ENCODE peak calls at places on chromosomes 6 and 20, in five cellular contexts. One of them, this sample, is unnamed.

GRCh38 chr6:37624121-37624520 is 73.6 kb downstream of the MDGA1 start:
- DNase-seq in astrocyte of the spinal cord: no peak
- DNase-seq in MCF 10A: peak; percentile 81
- DNase-seq in endodermal cell: peak; percentile 34
- DNase-seq in cardiac fibroblast: no peak
- DNase-seq in this sample: no peak

GRCh38 chr6:29376003-29376402 is 912 bp upstream of the OR12D3 start:
- DNase-seq in astrocyte of the spinal cord: no peak
- DNase-seq in MCF 10A: peak; percentile 19
- DNase-seq in endodermal cell: no peak
- DNase-seq in cardiac fibroblast: peak; percentile 35
- DNase-seq in this sample: no peak

GRCh38 chr6:24910850-24911712 is 24.7 kb downstream of the RIPOR2 start:
- DNase-seq in astrocyte of the spinal cord: no peak
- DNase-seq in MCF 10A: peak; percentile 33
- DNase-seq in endodermal cell: peak; percentile 87
- DNase-seq in cardiac fibroblast: peak; percentile 19
- DNase-seq in this sample: peak; percentile 38

GRCh38 chr20:9353916-9354276 is 160.5 kb upstream of the LAMP5 start:
- DNase-seq in astrocyte of the spinal cord: peak; percentile 11
- DNase-seq in MCF 10A: peak; percentile 29
- DNase-seq in endodermal cell: no peak
- DNase-seq in cardiac fibroblast: peak; percentile 32
- DNase-seq in this sample: no peak

GRCh38 chr20:38228436-38228835 is 32.1 kb downstream of the KIAA1755 start:
- DNase-seq in astrocyte of the spinal cord: no peak
- DNase-seq in MCF 10A: no peak
- DNase-seq in endodermal cell: no peak
- DNase-seq in cardiac fibroblast: peak; percentile 27
- DNase-seq in this sample: no peak

GRCh38 chr6:166586424-166587156 is at the start of gene RAMACL:
- DNase-seq in astrocyte of the spinal cord: no peak
- DNase-seq in MCF 10A: peak; percentile 41
- DNase-seq in endodermal cell: peak; percentile 87
- DNase-seq in cardiac fibroblast: no peak
- DNase-seq in this sample: no peak

GRCh38 chr6:136790411-136791295 is 1.6 kb downstream of the MAP3K5 start:
- DNase-seq in astrocyte of the spinal cord: peak; percentile 30
- DNase-seq in MCF 10A: peak; percentile 18
- DNase-seq in endodermal cell: no peak
- DNase-seq in cardiac fibroblast: no peak
- DNase-seq in this sample: no peak

GRCh38 chr6:41489284-41489851 is 56.8 kb upstream of the FOXP4 start:
- DNase-seq in astrocyte of the spinal cord: peak; percentile 73
- DNase-seq in MCF 10A: no peak
- DNase-seq in endodermal cell: peak; percentile 68
- DNase-seq in cardiac fibroblast: no peak
- DNase-seq in this sample: no peak

GRCh38 chr20:48826883-48827771 is 672 bp downstream of the PREX1 start:
- DNase-seq in astrocyte of the spinal cord: peak; percentile 38
- DNase-seq in MCF 10A: no peak
- DNase-seq in endodermal cell: peak; percentile 78
- DNase-seq in cardiac fibroblast: peak; percentile 51
- DNase-seq in this sample: no peak

GRCh38 chr6:157758516-157759023 is 64.5 kb upstream of the SNX9 start:
- DNase-seq in astrocyte of the spinal cord: no peak
- DNase-seq in MCF 10A: no peak
- DNase-seq in endodermal cell: peak; percentile 36
- DNase-seq in cardiac fibroblast: no peak
- DNase-seq in this sample: no peak

GRCh38 chr6:54419885-54420284 is 111.6 kb downstream of the TINAG start:
- DNase-seq in astrocyte of the spinal cord: peak; percentile 92
- DNase-seq in MCF 10A: peak; percentile 86
- DNase-seq in endodermal cell: no peak
- DNase-seq in cardiac fibroblast: peak; percentile 95
- DNase-seq in this sample: no peak

GRCh38 chr6:87054143-87054833 is 40.6 kb downstream of the CGA start:
- DNase-seq in astrocyte of the spinal cord: no peak
- DNase-seq in MCF 10A: no peak
- DNase-seq in endodermal cell: no peak
- DNase-seq in cardiac fibroblast: no peak
- DNase-seq in this sample: no peak

GRCh38 chr20:23349338-23350006 is 1.1 kb upstream of the NXT1 start:
- DNase-seq in astrocyte of the spinal cord: peak; percentile 72
- DNase-seq in MCF 10A: no peak
- DNase-seq in endodermal cell: no peak
- DNase-seq in cardiac fibroblast: no peak
- DNase-seq in this sample: no peak

GRCh38 chr6:14408491-14408890 is 290.9 kb downstream of the CD83 start:
- DNase-seq in astrocyte of the spinal cord: no peak
- DNase-seq in MCF 10A: no peak
- DNase-seq in endodermal cell: no peak
- DNase-seq in cardiac fibroblast: no peak
- DNase-seq in this sample: no peak

GRCh38 chr6:129893513-129894098 is 32.5 kb upstream of the TMEM244 start:
- DNase-seq in astrocyte of the spinal cord: peak; percentile 43
- DNase-seq in MCF 10A: peak; percentile 47
- DNase-seq in endodermal cell: no peak
- DNase-seq in cardiac fibroblast: peak; percentile 69
- DNase-seq in this sample: no peak

GRCh38 chr20:25623736-25624499 is at the start of gene NANP:
- DNase-seq in astrocyte of the spinal cord: peak; percentile 99
- DNase-seq in MCF 10A: peak; percentile 98
- DNase-seq in endodermal cell: peak; percentile 98
- DNase-seq in cardiac fibroblast: peak; percentile 99
- DNase-seq in this sample: peak; percentile 93

GRCh38 chr20:25622049-25622448 is 1.8 kb downstream of the NANP start:
- DNase-seq in astrocyte of the spinal cord: no peak
- DNase-seq in MCF 10A: peak; percentile 7
- DNase-seq in endodermal cell: no peak
- DNase-seq in cardiac fibroblast: no peak
- DNase-seq in this sample: no peak

GRCh38 chr20:25622450-25623224 is 1.2 kb downstream of the NANP start:
- DNase-seq in astrocyte of the spinal cord: peak; percentile 17
- DNase-seq in MCF 10A: peak; percentile 11
- DNase-seq in endodermal cell: no peak
- DNase-seq in cardiac fibroblast: no peak
- DNase-seq in this sample: no peak

GRCh38 chr20:25623225-25623735 is 534 bp downstream of the NANP start:
- DNase-seq in astrocyte of the spinal cord: peak; percentile 28
- DNase-seq in MCF 10A: peak; percentile 32
- DNase-seq in endodermal cell: peak; percentile 70
- DNase-seq in cardiac fibroblast: peak; percentile 48
- DNase-seq in this sample: peak; percentile 12

GRCh38 chr20:25619514-25619913 is 4.3 kb downstream of the NANP start:
- DNase-seq in astrocyte of the spinal cord: no peak
- DNase-seq in MCF 10A: no peak
- DNase-seq in endodermal cell: no peak
- DNase-seq in cardiac fibroblast: no peak
- DNase-seq in this sample: no peak
- TF ChIP-seq CTCF in astrocyte of the spinal cord: no peak
- TF ChIP-seq CTCF in MCF 10A: no peak
- TF ChIP-seq CTCF in endodermal cell: no peak
- TF ChIP-seq CTCF in cardiac fibroblast: no peak
- TF ChIP-seq CTCF in this sample: no peak

GRCh38 chr20:45098096-45098773 is 2.7 kb downstream of the KCNS1 start:
- DNase-seq in astrocyte of the spinal cord: peak; percentile 14
- DNase-seq in MCF 10A: no peak
- DNase-seq in endodermal cell: peak; percentile 94
- DNase-seq in cardiac fibroblast: peak; percentile 39
- DNase-seq in this sample: no peak
- TF ChIP-seq CTCF in astrocyte of the spinal cord: peak; percentile 23
- TF ChIP-seq CTCF in MCF 10A: no peak
- TF ChIP-seq CTCF in endodermal cell: peak; percentile 70
- TF ChIP-seq CTCF in cardiac fibroblast: peak; percentile 16
- TF ChIP-seq CTCF in this sample: peak; percentile 44

DNA sequence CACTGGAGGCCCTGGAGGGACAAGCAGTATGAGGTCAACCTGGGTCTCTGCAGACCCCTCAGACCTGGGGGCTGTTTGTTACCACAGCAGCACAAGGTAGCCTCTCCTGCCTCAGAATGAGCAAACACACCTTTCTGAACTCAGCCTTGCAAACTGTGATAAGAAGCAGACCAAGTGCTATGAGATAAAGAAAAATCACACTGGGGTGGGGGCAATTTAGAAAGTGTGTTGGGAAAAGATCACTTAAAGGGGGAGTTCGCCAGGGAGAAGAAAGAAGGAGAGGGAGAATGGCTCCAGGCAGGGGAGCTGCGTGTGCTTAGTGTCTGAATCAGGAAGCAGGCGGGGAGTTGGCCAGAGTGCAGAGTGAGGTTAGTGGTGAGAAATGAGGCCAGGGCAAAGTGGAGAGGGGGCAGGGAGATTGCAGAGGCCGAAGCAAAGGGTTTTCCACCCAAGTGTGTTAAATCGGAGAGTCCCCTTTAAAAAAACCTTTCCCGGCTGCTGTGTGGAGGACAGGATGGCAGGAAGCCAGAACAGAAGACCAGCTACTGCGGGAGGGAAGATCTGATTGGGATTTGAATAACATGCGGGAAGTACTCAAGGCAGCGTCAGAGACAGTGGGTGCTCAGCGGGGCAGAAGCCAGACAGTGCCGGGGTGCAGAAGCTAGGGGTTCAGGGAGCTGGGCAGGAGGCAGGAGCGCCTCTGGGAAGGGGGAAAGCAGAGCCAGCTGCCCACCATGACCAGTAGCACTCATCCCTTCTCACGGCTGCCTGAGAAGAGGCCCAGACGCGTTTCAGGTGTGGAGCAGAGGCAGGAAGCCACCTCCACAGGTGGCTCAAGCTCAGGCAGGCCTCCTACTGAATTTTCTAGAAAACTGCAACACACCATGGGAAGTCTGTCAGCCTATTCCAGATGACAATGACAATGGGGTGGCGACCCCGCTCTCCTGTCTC is 9.0 kb downstream of the ADA start:
- DNase-seq in astrocyte of the spinal cord: peak; percentile 89
- DNase-seq in MCF 10A: peak; percentile 89
- DNase-seq in endodermal cell: peak; percentile 90
- DNase-seq in cardiac fibroblast: peak; percentile 95
- DNase-seq in this sample: no peak
- TF ChIP-seq CTCF in astrocyte of the spinal cord: no peak
- TF ChIP-seq CTCF in MCF 10A: no peak
- TF ChIP-seq CTCF in endodermal cell: peak; percentile 62
- TF ChIP-seq CTCF in cardiac fibroblast: no peak
- TF ChIP-seq CTCF in this sample: peak; percentile 21

GRCh38 chr6:3981917-3982316 is 97.0 kb downstream of the FAM217A start:
- DNase-seq in astrocyte of the spinal cord: no peak
- DNase-seq in MCF 10A: no peak
- DNase-seq in endodermal cell: no peak
- DNase-seq in cardiac fibroblast: no peak
- DNase-seq in this sample: no peak

GRCh38 chr6:3977875-3978711 is 100.8 kb downstream of the FAM217A start:
- DNase-seq in astrocyte of the spinal cord: peak; percentile 96
- DNase-seq in MCF 10A: peak; percentile 69
- DNase-seq in endodermal cell: peak; percentile 84
- DNase-seq in cardiac fibroblast: peak; percentile 95
- DNase-seq in this sample: no peak
- TF ChIP-seq CTCF in astrocyte of the spinal cord: peak; percentile 80
- TF ChIP-seq CTCF in MCF 10A: peak; percentile 43
- TF ChIP-seq CTCF in endodermal cell: peak; percentile 83
- TF ChIP-seq CTCF in cardiac fibroblast: peak; percentile 74
- TF ChIP-seq CTCF in this sample: peak; percentile 61

GRCh38 chr20:47678536-47678935 is 106.7 kb downstream of the SULF2 start:
- DNase-seq in astrocyte of the spinal cord: no peak
- DNase-seq in MCF 10A: no peak
- DNase-seq in endodermal cell: no peak
- DNase-seq in cardiac fibroblast: no peak
- DNase-seq in this sample: no peak

GRCh38 chr20:47676912-47677311 is 108.4 kb downstream of the SULF2 start:
- DNase-seq in astrocyte of the spinal cord: no peak
- DNase-seq in MCF 10A: no peak
- DNase-seq in endodermal cell: no peak
- DNase-seq in cardiac fibroblast: no peak
- DNase-seq in this sample: no peak

GRCh38 chr20:47676219-47676721 is 109.0 kb downstream of the SULF2 start:
- DNase-seq in astrocyte of the spinal cord: no peak
- DNase-seq in MCF 10A: no peak
- DNase-seq in endodermal cell: peak; percentile 89
- DNase-seq in cardiac fibroblast: no peak
- DNase-seq in this sample: no peak

GRCh38 chr20:47678130-47678453 is 107.2 kb downstream of the SULF2 start:
- DNase-seq in astrocyte of the spinal cord: no peak
- DNase-seq in MCF 10A: no peak
- DNase-seq in endodermal cell: no peak
- DNase-seq in cardiac fibroblast: no peak
- DNase-seq in this sample: no peak

DNA sequence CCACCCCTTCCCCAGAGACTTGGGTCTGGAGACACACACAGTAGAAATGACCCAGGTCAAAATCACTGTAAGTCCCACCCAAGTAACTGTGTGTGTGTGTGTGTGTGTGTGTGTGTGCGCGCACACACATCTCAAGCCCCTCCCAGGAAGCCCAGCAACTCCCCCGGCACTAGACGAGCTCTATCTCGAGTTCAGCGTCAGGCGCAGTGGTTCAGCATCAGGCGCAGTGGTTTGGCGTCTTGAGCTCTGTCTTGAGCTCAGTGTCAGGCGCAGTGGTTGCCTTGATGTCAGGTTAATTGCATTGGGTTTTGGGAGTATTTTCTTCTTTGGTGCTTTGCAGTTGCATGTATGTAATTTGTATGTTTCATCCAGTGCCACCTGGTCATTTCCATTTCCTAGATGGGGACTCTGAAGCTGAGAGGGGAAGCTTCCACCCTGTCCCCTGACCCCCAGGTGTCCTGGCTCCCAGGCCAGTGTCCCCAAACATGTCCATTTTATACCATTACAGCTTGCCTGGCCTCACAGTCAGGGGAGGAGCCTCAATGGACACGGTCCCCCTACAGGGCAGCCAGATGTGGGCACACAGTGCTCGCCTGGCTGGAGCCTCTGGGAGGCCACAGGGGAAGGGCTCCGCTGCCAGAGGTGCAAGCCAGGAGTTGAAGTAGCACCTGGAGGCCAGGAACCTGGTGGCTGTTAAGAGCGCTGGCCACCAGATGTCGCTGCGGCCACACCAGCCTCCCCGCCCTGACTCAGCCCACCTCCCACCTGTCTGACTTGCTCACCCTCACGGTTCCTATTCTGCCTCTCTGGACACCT is 107.8 kb downstream of the SULF2 start:
- DNase-seq in astrocyte of the spinal cord: no peak
- DNase-seq in MCF 10A: peak; percentile 60
- DNase-seq in endodermal cell: peak; percentile 95
- DNase-seq in cardiac fibroblast: peak; percentile 46
- DNase-seq in this sample: peak; percentile 70
- TF ChIP-seq CTCF in astrocyte of the spinal cord: peak; percentile 92
- TF ChIP-seq CTCF in MCF 10A: peak; percentile 95
- TF ChIP-seq CTCF in endodermal cell: peak; percentile 95
- TF ChIP-seq CTCF in cardiac fibroblast: peak; percentile 85
- TF ChIP-seq CTCF in this sample: peak; percentile 86

GRCh38 chr6:131923356-131923755 is 27.8 kb downstream of the CCN2 start:
- DNase-seq in astrocyte of the spinal cord: peak; percentile 56
- DNase-seq in MCF 10A: peak; percentile 83
- DNase-seq in endodermal cell: peak; percentile 93
- DNase-seq in cardiac fibroblast: peak; percentile 85
- DNase-seq in this sample: peak; percentile 54

GRCh38 chr6:131931063-131931745 is 20.0 kb downstream of the CCN2 start:
- DNase-seq in astrocyte of the spinal cord: no peak
- DNase-seq in MCF 10A: no peak
- DNase-seq in endodermal cell: no peak
- DNase-seq in cardiac fibroblast: no peak
- DNase-seq in this sample: no peak

GRCh38 chr6:131924881-131925474 is 26.2 kb downstream of the CCN2 start:
- DNase-seq in astrocyte of the spinal cord: peak; percentile 70
- DNase-seq in MCF 10A: peak; percentile 61
- DNase-seq in endodermal cell: no peak
- DNase-seq in cardiac fibroblast: peak; percentile 76
- DNase-seq in this sample: no peak

GRCh38 chr6:131929227-131929626 is 21.9 kb downstream of the CCN2 start:
- DNase-seq in astrocyte of the spinal cord: no peak
- DNase-seq in MCF 10A: no peak
- DNase-seq in endodermal cell: peak; percentile 72
- DNase-seq in cardiac fibroblast: no peak
- DNase-seq in this sample: no peak
- TF ChIP-seq CTCF in astrocyte of the spinal cord: no peak
- TF ChIP-seq CTCF in MCF 10A: no peak
- TF ChIP-seq CTCF in endodermal cell: peak; percentile 71
- TF ChIP-seq CTCF in cardiac fibroblast: no peak
- TF ChIP-seq CTCF in this sample: no peak